ENCODE peak calls at places on chromosomes 12 and 14, in eight cellular contexts. S is lower lobe of right lung, O is BJ, A is fibroblast of lung, F is HepG2, Q is AG10803, V is fibroblast of mammary gland, E is neural crest cell. R is an unnamed sample.

GRCh38 chr12:26833692-26834168 is 736 bp upstream of the ITPR2 start:
- DNase-seq in E (peak; percentile 13), F (no peak), Q (no peak), S (peak; percentile 75), O (no peak), A (peak; percentile 19), V (peak; percentile 31), R (no peak)

GRCh38 chr14:81517798-81518398 is 15.8 kb downstream of the SEL1L start:
- DNase-seq in Q (peak; percentile 45), V (peak; percentile 88), O (no peak), A (peak; percentile 13), E (no peak), F (peak; percentile 66), S (peak; percentile 57), R (no peak)

GRCh38 chr12:72330784-72331183 is 58.6 kb downstream of the TRHDE start:
- DNase-seq in S (no peak), V (no peak), Q (no peak), F (no peak), O (no peak), E (no peak), A (no peak), R (no peak)

GRCh38 chr12:81077686-81078441 is at the start of gene ACSS3:
- DNase-seq in E (peak; percentile 47), Q (peak; percentile 28), V (peak; percentile 40), O (no peak), F (peak; percentile 67), S (peak; percentile 78), A (peak; percentile 60), R (no peak)

GRCh38 chr14:21049263-21049662 is 7.1 kb downstream of the RNASE7 start:
- DNase-seq in Q (peak; percentile 67), F (no peak), O (no peak), A (peak; percentile 76), V (peak; percentile 66), S (no peak), E (no peak), R (no peak)

GRCh38 chr14:24297190-24297964 is 2.2 kb downstream of the DHRS1 start:
- DNase-seq in Q (no peak), S (no peak), F (peak; percentile 87), O (no peak), A (no peak), E (no peak), V (peak; percentile 20), R (no peak)

GRCh38 chr14:52463375-52463774 is 88.9 kb downstream of the TXNDC16 start:
- DNase-seq in F (no peak), O (no peak), S (no peak), V (no peak), E (no peak), A (no peak), Q (no peak), R (no peak)

GRCh38 chr14:92397140-92397815 is 74.3 kb downstream of the SLC24A4 start:
- DNase-seq in F (no peak), E (no peak), Q (peak; percentile 78), O (no peak), S (peak; percentile 80), A (peak; percentile 74), V (peak; percentile 90), R (no peak)

GRCh38 chr14:21352587-21352986 is 31.2 kb downstream of the SUPT16H start:
- DNase-seq in F (no peak), O (no peak), A (no peak), E (no peak), Q (no peak), V (no peak), S (peak; percentile 60), R (no peak)

GRCh38 chr12:123109319-123109772 is 41.5 kb downstream of the PITPNM2 start:
- DNase-seq in E (no peak), S (no peak), F (no peak), Q (no peak), V (no peak), O (no peak), A (no peak), R (no peak)

GRCh38 chr12:91620949-91621348 is 438.3 kb upstream of the DCN start:
- DNase-seq in E (no peak), O (no peak), F (no peak), Q (no peak), V (no peak), S (no peak), A (peak; percentile 12), R (no peak)

GRCh38 chr12:105455250-105455649 is 124.8 kb downstream of the C12orf75 start:
- DNase-seq in F (no peak), A (no peak), V (no peak), S (no peak), E (no peak), Q (no peak), O (no peak), R (no peak)

GRCh38 chr12:53101931-53102781 is 1.1 kb upstream of the SOAT2 start:
- DNase-seq in O (no peak), S (no peak), F (peak; percentile 79), V (no peak), A (no peak), E (no peak), Q (no peak), R (no peak)

GRCh38 chr12:4908694-4909396 is 860 bp upstream of the KCNA1 start:
- DNase-seq in F (no peak), V (peak; percentile 44), S (no peak), O (no peak), E (peak; percentile 57), A (peak; percentile 36), Q (no peak), R (no peak)

GRCh38 chr14:105500036-105500725 is 9.1 kb downstream of the TEDC1 start:
- DNase-seq in F (no peak), E (no peak), A (no peak), S (no peak), V (no peak), Q (no peak), O (no peak), R (no peak)

GRCh38 chr12:116532428-116532827 is 26.8 kb upstream of the MAP1LC3B2 start:
- DNase-seq in F (no peak), Q (no peak), S (no peak), V (no peak), O (no peak), A (no peak), E (no peak), R (no peak)

GRCh38 chr12:65308001-65308400 is 29.5 kb downstream of the MSRB3 start:
- DNase-seq in S (no peak), V (peak; percentile 33), O (no peak), A (no peak), E (no peak), Q (no peak), F (no peak), R (no peak)

GRCh38 chr12:65308601-65309071 is 30.2 kb downstream of the MSRB3 start:
- DNase-seq in V (peak; percentile 65), Q (peak; percentile 85), A (peak; percentile 40), O (peak; percentile 34), F (no peak), S (no peak), E (no peak), R (no peak)

GRCh38 chr12:65318186-65318685 is 39.8 kb downstream of the MSRB3 start:
- DNase-seq in A (no peak), V (no peak), Q (no peak), E (no peak), O (no peak), S (no peak), F (no peak), R (no peak)

GRCh38 chr12:65311260-65311659 is 32.8 kb downstream of the MSRB3 start:
- DNase-seq in A (no peak), S (no peak), F (no peak), O (no peak), Q (no peak), E (no peak), V (no peak), R (no peak)

DNA sequence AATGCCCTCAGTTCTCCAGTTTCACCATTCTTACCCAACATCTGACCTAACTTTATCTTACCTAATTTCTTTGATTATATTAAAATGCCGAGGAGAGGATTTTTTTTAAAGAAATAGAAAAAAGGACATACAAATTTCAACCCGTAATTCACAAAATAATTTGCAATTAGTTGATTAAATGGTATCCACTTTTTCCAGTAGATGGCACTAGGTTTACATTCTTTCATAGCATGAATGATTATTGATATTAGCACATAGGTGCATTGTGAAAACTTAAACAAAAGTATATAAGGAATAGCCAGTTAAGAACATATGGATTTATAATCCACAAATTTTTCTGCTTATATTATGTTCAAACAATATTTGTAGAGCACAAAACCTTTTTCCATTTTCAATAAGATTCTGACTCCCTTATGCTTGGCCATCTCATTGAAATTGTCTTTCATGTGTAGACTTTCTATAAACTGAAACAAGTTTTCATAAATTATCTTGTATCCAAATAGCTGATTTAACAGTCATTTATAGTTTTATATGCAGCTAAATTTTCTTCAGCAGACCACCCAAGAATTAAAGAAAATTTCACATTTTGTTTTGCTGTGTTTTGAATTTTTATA is 35.3 kb downstream of the MSRB3 start:
- DNase-seq in E (no peak), S (no peak), V (peak; percentile 57), F (peak; percentile 28), Q (peak; percentile 26), O (no peak), A (no peak), R (no peak)
- TF ChIP-seq CTCF in E (peak; percentile 75), S (peak; percentile 37), V (peak; percentile 61), F (peak; percentile 58), Q (peak; percentile 58), O (peak; percentile 43), A (no peak), R (peak; percentile 35)

DNA sequence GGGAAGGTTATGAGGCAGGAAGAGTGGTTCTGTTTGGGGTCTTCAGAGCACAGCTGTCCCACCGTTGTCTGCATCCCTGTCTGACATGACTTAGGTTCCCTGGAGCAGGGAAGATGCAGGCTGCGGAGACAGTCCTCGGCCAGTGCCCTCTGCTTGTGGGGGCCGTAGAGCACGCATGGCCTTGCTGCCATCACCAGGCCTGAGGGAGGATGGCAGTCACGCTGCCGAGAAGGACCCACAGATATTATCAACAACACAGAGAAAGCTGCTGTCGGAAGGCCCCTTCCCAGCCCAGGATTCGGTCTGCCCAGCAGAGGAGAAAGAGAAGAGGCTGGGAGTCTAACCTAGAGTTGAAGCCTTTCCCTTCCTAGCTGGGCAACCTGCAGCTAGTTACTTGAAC is 35.0 kb downstream of the ERH start:
- DNase-seq in V (peak; percentile 53), S (no peak), E (peak; percentile 13), O (no peak), Q (peak; percentile 62), F (peak; percentile 6), A (peak; percentile 6), R (no peak)
- TF ChIP-seq CTCF in V (peak; percentile 60), S (peak; percentile 32), E (peak; percentile 47), O (peak; percentile 66), Q (peak; percentile 88), F (peak; percentile 71), A (peak; percentile 65), R (peak; percentile 56)

GRCh38 chr14:19906665-19907064 is 13.7 kb upstream of the OR4K5 start:
- DNase-seq in V (no peak), A (no peak), Q (no peak), F (no peak), O (no peak), S (no peak), E (no peak), R (no peak)

GRCh38 chr14:19900999-19901398 is 19.4 kb upstream of the OR4K5 start:
- DNase-seq in O (no peak), A (no peak), V (no peak), F (no peak), S (no peak), E (no peak), Q (no peak), R (no peak)

GRCh38 chr14:19902409-19902808 is 18.0 kb upstream of the OR4K5 start:
- DNase-seq in Q (no peak), V (no peak), F (no peak), O (no peak), E (no peak), A (no peak), S (no peak), R (no peak)
- TF ChIP-seq CTCF in Q (no peak), V (no peak), F (no peak), O (no peak), E (no peak), A (no peak), S (no peak), R (no peak)

GRCh38 chr12:131827961-131828534 is at the start of gene MMP17:
- DNase-seq in O (no peak), F (no peak), S (no peak), V (peak; percentile 41), E (peak; percentile 60), A (peak; percentile 62), Q (peak; percentile 68), R (no peak)
- TF ChIP-seq CTCF in O (no peak), F (peak; percentile 60), S (no peak), V (no peak), E (peak; percentile 17), A (no peak), Q (no peak), R (no peak)

R was measured in retinal pigment epithelial cell.